ENCODE peak calls at places on chromosome 15, in six cellular contexts. P, K, Z, L, S and H are unnamed samples.
A peak's percentile ranks its signal among the peaks of the same experiment; 100 is the strongest.

GRCh38 chr15:70963199-70963598 is 70.6 kb downstream of the LRRC49 start:
- DNase-seq in K (no peak), Z (no peak), L (no peak), P (no peak), S (no peak), H (no peak)

GRCh38 chr15:101162701-101163483 is 89.0 kb downstream of the CHSY1 start:
- DNase-seq in P (no peak), S (no peak), K (no peak), L (no peak), Z (no peak), H (no peak)

GRCh38 chr15:86162172-86162591 is 82.5 kb downstream of the AGBL1 start:
- DNase-seq in S (no peak), Z (no peak), L (no peak), K (no peak), P (no peak), H (no peak)

GRCh38 chr15:68511073-68511991 is 67.5 kb upstream of the CORO2B start:
- DNase-seq in L (no peak), K (no peak), Z (no peak), P (no peak), S (no peak), H (no peak)

GRCh38 chr15:34318277-34319079 is 19.1 kb downstream of the SLC12A6 start:
- DNase-seq in K (peak; percentile 69), L (peak; percentile 60), S (no peak), Z (peak; percentile 76), P (peak; percentile 76), H (peak; percentile 89)

GRCh38 chr15:90271459-90272166 is 6.1 kb downstream of the NGRN start:
- DNase-seq in K (no peak), P (no peak), L (no peak), Z (no peak), S (no peak), H (no peak)

GRCh38 chr15:40506964-40507571 is 36.3 kb downstream of the CHST14 start:
- DNase-seq in S (no peak), K (peak; percentile 93), Z (peak; percentile 52), L (peak; percentile 77), P (peak; percentile 95), H (peak; percentile 93)

GRCh38 chr15:71397377-71397776 is 282.1 kb downstream of the THSD4 start:
- DNase-seq in P (no peak), L (no peak), K (no peak), S (no peak), Z (no peak), H (peak; percentile 41)

GRCh38 chr15:90512981-90513380 is 16.7 kb upstream of the CRTC3 start:
- DNase-seq in S (no peak), P (no peak), K (no peak), L (no peak), Z (no peak), H (no peak)

GRCh38 chr15:77030042-77030927 is 35.4 kb downstream of the PSTPIP1 start:
- DNase-seq in Z (no peak), L (peak; percentile 14), S (no peak), K (no peak), P (peak; percentile 54), H (peak; percentile 60)

GRCh38 chr15:74240897-74241614 is 4.9 kb downstream of the CCDC33 start:
- DNase-seq in P (no peak), L (no peak), S (no peak), K (no peak), Z (no peak), H (no peak)
- H3K4me1 ChIP-seq in P (peaks cover 12% of the 10 kb centered on the region), L (peaks cover 33% of the 10 kb centered on the region), S (peaks cover 30% of the 10 kb centered on the region), K (no peaks in the 10 kb centered on the region), Z (peaks cover 30% of the 10 kb centered on the region), H (peaks cover 16% of the 10 kb centered on the region)

GRCh38 chr15:60568301-60568742 is 89.4 kb upstream of the ICE2 start:
- DNase-seq in S (no peak), K (no peak), L (no peak), P (peak; percentile 68), Z (no peak), H (no peak)

GRCh38 chr15:60563539-60564404 is 84.8 kb upstream of the ICE2 start:
- DNase-seq in L (no peak), Z (no peak), K (no peak), P (no peak), S (no peak), H (no peak)

GRCh38 chr15:60565407-60565806 is 86.5 kb upstream of the ICE2 start:
- DNase-seq in Z (no peak), L (no peak), S (no peak), P (no peak), K (no peak), H (no peak)

GRCh38 chr15:60557157-60557556 is 78.2 kb upstream of the ICE2 start:
- DNase-seq in L (no peak), Z (no peak), S (no peak), K (no peak), P (no peak), H (no peak)

GRCh38 chr15:60563066-60563465 is 84.1 kb upstream of the ICE2 start:
- DNase-seq in Z (no peak), S (no peak), P (no peak), K (no peak), L (no peak), H (no peak)
- H3K4me3 ChIP-seq in Z (no peak overlapping the region), S (no peak overlapping the region), P (no peak overlapping the region), K (no peak overlapping the region), L (no peak overlapping the region), H (no peak overlapping the region)

GRCh38 chr15:59662260-59662659 is 4.9 kb upstream of the GTF2A2 start:
- DNase-seq in L (no peak), Z (no peak), K (no peak), P (no peak), S (no peak), H (no peak)
- H3K36me3 ChIP-seq in L (no peaks in the 10 kb centered on the region), Z (peaks cover 27% of the 10 kb centered on the region), K (peaks cover 60% of the 10 kb centered on the region), P (peaks cover 26% of the 10 kb centered on the region), S (peaks cover 23% of the 10 kb centered on the region), H (peaks cover 42% of the 10 kb centered on the region)

GRCh38 chr15:65071381-65071811 is 3.6 kb upstream of the RASL12 start:
- DNase-seq in L (no peak), P (no peak), K (no peak), Z (no peak), S (no peak), H (no peak)

GRCh38 chr15:65069179-65069578 is 1.4 kb upstream of the RASL12 start:
- DNase-seq in Z (no peak), L (no peak), S (no peak), K (no peak), P (no peak), H (no peak)

GRCh38 chr15:65068436-65068835 is 645 bp upstream of the RASL12 start:
- DNase-seq in L (no peak), S (no peak), Z (no peak), P (no peak), K (no peak), H (no peak)

GRCh38 chr15:65072027-65072426 is 4.2 kb upstream of the RASL12 start:
- DNase-seq in L (no peak), P (no peak), K (no peak), Z (no peak), S (no peak), H (no peak)

DNA sequence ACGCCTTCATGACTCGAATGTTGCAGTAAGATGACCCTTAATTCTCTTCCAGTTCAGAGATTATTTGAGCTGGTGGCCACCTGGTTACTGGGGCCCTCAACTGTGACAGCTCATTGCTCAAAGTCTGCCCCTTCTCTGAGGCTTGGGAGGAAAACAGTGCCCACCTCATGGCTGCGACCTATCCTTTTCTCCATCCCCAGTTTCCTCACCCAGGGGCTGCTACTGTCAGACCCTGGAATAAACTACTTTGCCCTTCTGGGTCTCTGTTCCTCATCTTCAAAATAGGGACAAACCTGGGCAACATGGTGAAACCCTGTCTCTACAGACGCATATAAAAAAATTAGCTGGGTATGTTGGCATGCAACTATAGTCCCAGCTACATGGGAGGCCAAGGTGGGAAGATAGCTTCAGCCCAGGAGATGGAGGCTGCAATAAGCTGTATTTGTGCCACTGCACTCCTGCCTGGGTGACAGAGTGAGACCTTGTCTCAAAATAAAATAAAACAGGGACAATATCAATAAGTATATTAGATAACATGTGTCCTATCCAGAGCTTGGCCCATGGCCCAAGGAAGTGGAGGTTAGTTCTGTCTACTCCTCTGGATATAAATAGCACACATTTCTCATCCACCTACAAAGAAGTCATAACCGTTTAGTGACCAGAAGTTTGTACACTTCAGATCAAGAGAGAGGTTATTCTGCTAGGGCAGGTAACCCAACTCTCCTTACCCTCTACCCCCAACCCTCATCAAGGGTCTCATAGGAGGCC is 2.2 kb upstream of the RASL12 start:
- DNase-seq in S (no peak), L (no peak), K (no peak), Z (no peak), P (no peak), H (no peak)
- H3K4me1 ChIP-seq in S (no peaks in the 10 kb centered on the region), L (no peaks in the 10 kb centered on the region), K (no peaks in the 10 kb centered on the region), Z (peaks cover 8% of the 10 kb centered on the region), P (peaks cover 25% of the 10 kb centered on the region), H (peaks cover 13% of the 10 kb centered on the region)